ENCODE peak calls at places on chromosome 7, in seven cellular contexts. One of them, this sample, is unnamed.

GRCh38 chr7:155380986-155381851 is 76.7 kb upstream of the EN2 start:
- DNase-seq in hypothalamus: no peak
- DNase-seq in naive thymus-derived CD8-positive, alpha-beta T cell: no peak
- DNase-seq in dermis blood vessel endothelial cell: no peak
- DNase-seq in endothelial cell of umbilical vein: no peak
- DNase-seq in lower lobe of right lung: no peak
- DNase-seq in NCI-H1048: no peak
- DNase-seq in this sample: no peak

GRCh38 chr7:25947669-25948516 is 204.1 kb upstream of the NFE2L3 start:
- DNase-seq in NCI-H1048: no peak
- DNase-seq in dermis blood vessel endothelial cell: no peak
- DNase-seq in lower lobe of right lung: no peak
- DNase-seq in naive thymus-derived CD8-positive, alpha-beta T cell: no peak
- DNase-seq in hypothalamus: no peak
- DNase-seq in endothelial cell of umbilical vein: no peak
- DNase-seq in this sample: no peak

GRCh38 chr7:92833024-92833765 is 3.2 kb downstream of the CDK6 start:
- DNase-seq in NCI-H1048: peak
- DNase-seq in dermis blood vessel endothelial cell: peak
- DNase-seq in lower lobe of right lung: peak
- DNase-seq in endothelial cell of umbilical vein: peak
- DNase-seq in hypothalamus: peak
- DNase-seq in naive thymus-derived CD8-positive, alpha-beta T cell: peak
- DNase-seq in this sample: peak

GRCh38 chr7:133135451-133135850 is 53.6 kb upstream of the CHCHD3 start:
- DNase-seq in hypothalamus: no peak
- DNase-seq in naive thymus-derived CD8-positive, alpha-beta T cell: no peak
- DNase-seq in lower lobe of right lung: no peak
- DNase-seq in endothelial cell of umbilical vein: no peak
- DNase-seq in dermis blood vessel endothelial cell: no peak
- DNase-seq in NCI-H1048: no peak
- DNase-seq in this sample: no peak

GRCh38 chr7:84058311-84059076 is 136.1 kb downstream of the SEMA3A start:
- DNase-seq in hypothalamus: no peak
- DNase-seq in endothelial cell of umbilical vein: peak
- DNase-seq in dermis blood vessel endothelial cell: peak
- DNase-seq in lower lobe of right lung: no peak
- DNase-seq in NCI-H1048: no peak
- DNase-seq in naive thymus-derived CD8-positive, alpha-beta T cell: no peak
- DNase-seq in this sample: no peak

GRCh38 chr7:34190299-34190698 is 285.0 kb downstream of the BMPER start:
- DNase-seq in dermis blood vessel endothelial cell: no peak
- DNase-seq in endothelial cell of umbilical vein: no peak
- DNase-seq in naive thymus-derived CD8-positive, alpha-beta T cell: no peak
- DNase-seq in NCI-H1048: no peak
- DNase-seq in hypothalamus: peak
- DNase-seq in lower lobe of right lung: no peak
- DNase-seq in this sample: peak

GRCh38 chr7:16649196-16649595 is 3.2 kb downstream of the BZW2 start:
- DNase-seq in endothelial cell of umbilical vein: peak
- DNase-seq in dermis blood vessel endothelial cell: peak
- DNase-seq in lower lobe of right lung: no peak
- DNase-seq in hypothalamus: no peak
- DNase-seq in NCI-H1048: no peak
- DNase-seq in naive thymus-derived CD8-positive, alpha-beta T cell: no peak
- DNase-seq in this sample: no peak

GRCh38 chr7:21507627-21508343 is 35.1 kb upstream of the DNAH11 start:
- DNase-seq in lower lobe of right lung: no peak
- DNase-seq in endothelial cell of umbilical vein: peak
- DNase-seq in naive thymus-derived CD8-positive, alpha-beta T cell: no peak
- DNase-seq in hypothalamus: no peak
- DNase-seq in NCI-H1048: no peak
- DNase-seq in dermis blood vessel endothelial cell: peak
- DNase-seq in this sample: no peak

GRCh38 chr7:67105382-67105781 is 108.7 kb downstream of the TYW1 start:
- DNase-seq in NCI-H1048: no peak
- DNase-seq in endothelial cell of umbilical vein: no peak
- DNase-seq in lower lobe of right lung: no peak
- DNase-seq in naive thymus-derived CD8-positive, alpha-beta T cell: no peak
- DNase-seq in hypothalamus: no peak
- DNase-seq in dermis blood vessel endothelial cell: no peak
- DNase-seq in this sample: no peak

GRCh38 chr7:52925332-52925731 is 110.1 kb upstream of the POM121L12 start:
- DNase-seq in NCI-H1048: no peak
- DNase-seq in dermis blood vessel endothelial cell: no peak
- DNase-seq in naive thymus-derived CD8-positive, alpha-beta T cell: no peak
- DNase-seq in endothelial cell of umbilical vein: no peak
- DNase-seq in hypothalamus: no peak
- DNase-seq in lower lobe of right lung: no peak
- DNase-seq in this sample: no peak

GRCh38 chr7:6590645-6591110 is 857 bp downstream of the INTS15 start:
- DNase-seq in NCI-H1048: no peak
- DNase-seq in dermis blood vessel endothelial cell: no peak
- DNase-seq in lower lobe of right lung: no peak
- DNase-seq in naive thymus-derived CD8-positive, alpha-beta T cell: no peak
- DNase-seq in hypothalamus: no peak
- DNase-seq in endothelial cell of umbilical vein: no peak
- DNase-seq in this sample: no peak

GRCh38 chr7:55086413-55087201 is 67.8 kb downstream of the EGFR start:
- DNase-seq in lower lobe of right lung: no peak
- DNase-seq in NCI-H1048: no peak
- DNase-seq in hypothalamus: no peak
- DNase-seq in endothelial cell of umbilical vein: peak
- DNase-seq in dermis blood vessel endothelial cell: peak
- DNase-seq in naive thymus-derived CD8-positive, alpha-beta T cell: no peak
- DNase-seq in this sample: no peak

GRCh38 chr7:100887186-100887954 is 2.1 kb downstream of the UFSP1 start:
- DNase-seq in dermis blood vessel endothelial cell: peak
- DNase-seq in naive thymus-derived CD8-positive, alpha-beta T cell: peak
- DNase-seq in NCI-H1048: no peak
- DNase-seq in endothelial cell of umbilical vein: peak
- DNase-seq in hypothalamus: no peak
- DNase-seq in lower lobe of right lung: peak
- DNase-seq in this sample: no peak

GRCh38 chr7:77450613-77451012 is 34.5 kb upstream of the GSAP start:
- DNase-seq in naive thymus-derived CD8-positive, alpha-beta T cell: no peak
- DNase-seq in NCI-H1048: no peak
- DNase-seq in endothelial cell of umbilical vein: no peak
- DNase-seq in lower lobe of right lung: no peak
- DNase-seq in dermis blood vessel endothelial cell: no peak
- DNase-seq in hypothalamus: no peak
- DNase-seq in this sample: no peak

GRCh38 chr7:105945848-105946247 is 17.2 kb upstream of the CDHR3 start:
- DNase-seq in hypothalamus: no peak
- DNase-seq in lower lobe of right lung: no peak
- DNase-seq in dermis blood vessel endothelial cell: no peak
- DNase-seq in NCI-H1048: no peak
- DNase-seq in endothelial cell of umbilical vein: no peak
- DNase-seq in naive thymus-derived CD8-positive, alpha-beta T cell: no peak
- DNase-seq in this sample: no peak

GRCh38 chr7:6416516-6417145 is 31.1 kb downstream of the DAGLB start:
- DNase-seq in endothelial cell of umbilical vein: no peak
- DNase-seq in dermis blood vessel endothelial cell: no peak
- DNase-seq in lower lobe of right lung: no peak
- DNase-seq in NCI-H1048: no peak
- DNase-seq in hypothalamus: no peak
- DNase-seq in naive thymus-derived CD8-positive, alpha-beta T cell: no peak
- DNase-seq in this sample: no peak

GRCh38 chr7:44050121-44050914 is 5.8 kb downstream of the DBNL start:
- DNase-seq in hypothalamus: no peak
- DNase-seq in dermis blood vessel endothelial cell: no peak
- DNase-seq in NCI-H1048: no peak
- DNase-seq in lower lobe of right lung: no peak
- DNase-seq in endothelial cell of umbilical vein: no peak
- DNase-seq in naive thymus-derived CD8-positive, alpha-beta T cell: no peak
- DNase-seq in this sample: no peak

GRCh38 chr7:85475476-85475875 is 288.6 kb upstream of the SEMA3D start:
- DNase-seq in hypothalamus: no peak
- DNase-seq in endothelial cell of umbilical vein: no peak
- DNase-seq in naive thymus-derived CD8-positive, alpha-beta T cell: no peak
- DNase-seq in NCI-H1048: no peak
- DNase-seq in dermis blood vessel endothelial cell: no peak
- DNase-seq in lower lobe of right lung: no peak
- DNase-seq in this sample: no peak

GRCh38 chr7:131012477-131013031 is 278.5 kb upstream of the KLF14 start:
- DNase-seq in lower lobe of right lung: no peak
- DNase-seq in naive thymus-derived CD8-positive, alpha-beta T cell: no peak
- DNase-seq in endothelial cell of umbilical vein: no peak
- DNase-seq in hypothalamus: no peak
- DNase-seq in dermis blood vessel endothelial cell: no peak
- DNase-seq in NCI-H1048: no peak
- DNase-seq in this sample: no peak

GRCh38 chr7:88357295-88357694 is 50.6 kb upstream of the STEAP4 start:
- DNase-seq in naive thymus-derived CD8-positive, alpha-beta T cell: no peak
- DNase-seq in lower lobe of right lung: peak
- DNase-seq in hypothalamus: no peak
- DNase-seq in endothelial cell of umbilical vein: no peak
- DNase-seq in NCI-H1048: no peak
- DNase-seq in dermis blood vessel endothelial cell: peak
- DNase-seq in this sample: no peak

GRCh38 chr7:43583424-43584199 is 704 bp downstream of the STK17A start:
- DNase-seq in hypothalamus: peak
- DNase-seq in NCI-H1048: no peak
- DNase-seq in dermis blood vessel endothelial cell: peak
- DNase-seq in lower lobe of right lung: peak
- DNase-seq in naive thymus-derived CD8-positive, alpha-beta T cell: peak
- DNase-seq in endothelial cell of umbilical vein: peak
- DNase-seq in this sample: peak

GRCh38 chr7:11193888-11194287 is 220.2 kb downstream of the PHF14 start:
- DNase-seq in dermis blood vessel endothelial cell: no peak
- DNase-seq in hypothalamus: no peak
- DNase-seq in naive thymus-derived CD8-positive, alpha-beta T cell: no peak
- DNase-seq in lower lobe of right lung: no peak
- DNase-seq in endothelial cell of umbilical vein: no peak
- DNase-seq in NCI-H1048: no peak
- DNase-seq in this sample: no peak

This sample was measured in amygdala.